ENCODE peak calls at places on chromosomes 12 and 14, in four cellular contexts. One of them, this sample, is unnamed.

GRCh38 chr12:9851050-9851449 is 18.1 kb downstream of the CLEC2B start:
- DNase-seq in brain microvascular endothelial cell: no peak
- DNase-seq in foreskin keratinocyte: no peak
- DNase-seq in pancreas: no peak
- DNase-seq in this sample: no peak

GRCh38 chr12:12715128-12715458 is 2.1 kb upstream of the CDKN1B start:
- DNase-seq in brain microvascular endothelial cell: no peak
- DNase-seq in foreskin keratinocyte: no peak
- DNase-seq in pancreas: no peak
- DNase-seq in this sample: no peak

GRCh38 chr14:50434530-50434929 is 37.8 kb upstream of the CDKL1 start:
- DNase-seq in brain microvascular endothelial cell: no peak
- DNase-seq in foreskin keratinocyte: no peak
- DNase-seq in pancreas: no peak
- DNase-seq in this sample: no peak

GRCh38 chr12:51974646-51975045 is 23.1 kb downstream of the ACVR1B start:
- DNase-seq in brain microvascular endothelial cell: no peak
- DNase-seq in foreskin keratinocyte: no peak
- DNase-seq in pancreas: no peak
- DNase-seq in this sample: no peak

GRCh38 chr14:93648440-93649168 is 139.7 kb downstream of the PRIMA1 start:
- DNase-seq in brain microvascular endothelial cell: peak; percentile 3
- DNase-seq in foreskin keratinocyte: peak; percentile 6
- DNase-seq in pancreas: no peak
- DNase-seq in this sample: peak; percentile 34

GRCh38 chr14:55715889-55716288 is 135.9 kb downstream of the KTN1 start:
- DNase-seq in brain microvascular endothelial cell: peak; percentile 99
- DNase-seq in foreskin keratinocyte: peak; percentile 39
- DNase-seq in pancreas: no peak
- DNase-seq in this sample: no peak

GRCh38 chr14:31486764-31487163 is 1.1 kb downstream of the GPR33 start:
- DNase-seq in brain microvascular endothelial cell: no peak
- DNase-seq in foreskin keratinocyte: no peak
- DNase-seq in pancreas: no peak
- DNase-seq in this sample: no peak

GRCh38 chr12:96051756-96052155 is 16.4 kb upstream of the LTA4H start:
- DNase-seq in brain microvascular endothelial cell: no peak
- DNase-seq in foreskin keratinocyte: no peak
- DNase-seq in pancreas: no peak
- DNase-seq in this sample: no peak

GRCh38 chr12:80862606-80863005 is 75.1 kb downstream of the LIN7A start:
- DNase-seq in brain microvascular endothelial cell: no peak
- DNase-seq in foreskin keratinocyte: peak; percentile 62
- DNase-seq in pancreas: no peak
- DNase-seq in this sample: no peak

GRCh38 chr12:22978962-22979361 is 354.0 kb downstream of the ETNK1 start:
- DNase-seq in brain microvascular endothelial cell: peak; percentile 87
- DNase-seq in foreskin keratinocyte: peak; percentile 96
- DNase-seq in pancreas: no peak
- DNase-seq in this sample: peak; percentile 93

GRCh38 chr12:57340104-57340503 is 89.1 kb upstream of the STAC3 start:
- DNase-seq in brain microvascular endothelial cell: peak; percentile 79
- DNase-seq in foreskin keratinocyte: no peak
- DNase-seq in pancreas: no peak
- DNase-seq in this sample: no peak

GRCh38 chr14:59632381-59632780 is 55.8 kb upstream of the CCDC175 start:
- DNase-seq in brain microvascular endothelial cell: peak; percentile 13
- DNase-seq in foreskin keratinocyte: peak; percentile 9
- DNase-seq in pancreas: no peak
- DNase-seq in this sample: peak; percentile 12

GRCh38 chr12:62600038-62600437 is 133.4 kb downstream of the MON2 start:
- DNase-seq in brain microvascular endothelial cell: no peak
- DNase-seq in foreskin keratinocyte: no peak
- DNase-seq in pancreas: no peak
- DNase-seq in this sample: no peak

GRCh38 chr12:24600996-24601395 is 347.9 kb downstream of the BCAT1 start:
- DNase-seq in brain microvascular endothelial cell: peak; percentile 50
- DNase-seq in foreskin keratinocyte: peak; percentile 87
- DNase-seq in pancreas: no peak
- DNase-seq in this sample: peak; percentile 44

GRCh38 chr12:20483776-20484175 is 115.4 kb downstream of the PDE3A start:
- DNase-seq in brain microvascular endothelial cell: peak; percentile 53
- DNase-seq in foreskin keratinocyte: no peak
- DNase-seq in pancreas: no peak
- DNase-seq in this sample: no peak

GRCh38 chr12:94705656-94706055 is 55.3 kb upstream of the TMCC3 start:
- DNase-seq in brain microvascular endothelial cell: no peak
- DNase-seq in foreskin keratinocyte: no peak
- DNase-seq in pancreas: no peak
- DNase-seq in this sample: no peak

GRCh38 chr12:68767191-68767590 is 21.2 kb downstream of the SLC35E3 start:
- DNase-seq in brain microvascular endothelial cell: no peak
- DNase-seq in foreskin keratinocyte: no peak
- DNase-seq in pancreas: no peak
- DNase-seq in this sample: no peak

GRCh38 chr12:57319678-57320469 is 68.9 kb upstream of the STAC3 start:
- DNase-seq in brain microvascular endothelial cell: no peak
- DNase-seq in foreskin keratinocyte: no peak
- DNase-seq in pancreas: no peak
- DNase-seq in this sample: no peak

GRCh38 chr12:6158749-6159148 is 34.3 kb upstream of the VWF start:
- DNase-seq in brain microvascular endothelial cell: no peak
- DNase-seq in foreskin keratinocyte: no peak
- DNase-seq in pancreas: no peak
- DNase-seq in this sample: no peak
- H3K27ac ChIP-seq in brain microvascular endothelial cell: no peak overlapping the region
- H3K27ac ChIP-seq in foreskin keratinocyte: no peak overlapping the region
- H3K27ac ChIP-seq in pancreas: no peak overlapping the region
- H3K27ac ChIP-seq in this sample: no peak overlapping the region

GRCh38 chr12:70246580-70246979 is 3.3 kb downstream of the CNOT2 start:
- DNase-seq in brain microvascular endothelial cell: no peak
- DNase-seq in foreskin keratinocyte: no peak
- DNase-seq in pancreas: no peak
- DNase-seq in this sample: no peak

GRCh38 chr12:70251226-70251625 is 8.0 kb downstream of the CNOT2 start:
- DNase-seq in brain microvascular endothelial cell: no peak
- DNase-seq in foreskin keratinocyte: no peak
- DNase-seq in pancreas: no peak
- DNase-seq in this sample: no peak

GRCh38 chr12:70249903-70250302 is 6.7 kb downstream of the CNOT2 start:
- DNase-seq in brain microvascular endothelial cell: no peak
- DNase-seq in foreskin keratinocyte: no peak
- DNase-seq in pancreas: no peak
- DNase-seq in this sample: no peak

GRCh38 chr12:70247653-70248199 is 4.5 kb downstream of the CNOT2 start:
- DNase-seq in brain microvascular endothelial cell: no peak
- DNase-seq in foreskin keratinocyte: no peak
- DNase-seq in pancreas: no peak
- DNase-seq in this sample: no peak

DNA sequence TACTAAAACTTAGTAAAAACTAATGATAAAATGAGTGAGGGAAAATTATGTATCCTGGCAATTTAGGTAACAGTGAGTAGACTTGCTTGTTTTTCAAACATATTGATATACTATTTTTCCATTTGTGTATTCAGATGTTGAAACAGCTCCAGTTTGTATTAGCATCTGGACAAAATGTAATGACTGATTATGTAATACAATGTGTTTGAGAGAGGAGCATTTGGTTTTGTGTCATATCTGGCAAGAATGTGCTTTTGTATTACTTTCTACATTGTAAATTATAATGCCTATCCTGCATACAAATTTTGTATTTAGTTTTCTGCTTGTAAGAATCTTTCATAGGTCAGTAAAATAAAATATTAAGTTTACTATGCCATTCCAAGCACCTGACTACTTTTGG is 5.7 kb downstream of the CNOT2 start:
- DNase-seq in brain microvascular endothelial cell: no peak
- DNase-seq in foreskin keratinocyte: no peak
- DNase-seq in pancreas: no peak
- DNase-seq in this sample: no peak
- H3K27ac ChIP-seq in brain microvascular endothelial cell: no peak overlapping the region
- H3K27ac ChIP-seq in foreskin keratinocyte: no peak overlapping the region
- H3K27ac ChIP-seq in pancreas: no peak overlapping the region
- H3K27ac ChIP-seq in this sample: no peak overlapping the region

GRCh38 chr14:65026526-65026925 is 39.8 kb downstream of the FNTB start:
- DNase-seq in brain microvascular endothelial cell: no peak
- DNase-seq in foreskin keratinocyte: peak; percentile 77
- DNase-seq in pancreas: no peak
- DNase-seq in this sample: no peak
- H3K27ac ChIP-seq in brain microvascular endothelial cell: no peak overlapping the region
- H3K27ac ChIP-seq in foreskin keratinocyte: peak overlapping the region; percentile 30
- H3K27ac ChIP-seq in pancreas: no peak overlapping the region
- H3K27ac ChIP-seq in this sample: peak overlapping the region; percentile 21

GRCh38 chr12:121467638-121468403 is 67.9 kb downstream of the RNF34 start:
- DNase-seq in brain microvascular endothelial cell: peak; percentile 6
- DNase-seq in foreskin keratinocyte: no peak
- DNase-seq in pancreas: peak; percentile 78
- DNase-seq in this sample: no peak
- H3K27ac ChIP-seq in brain microvascular endothelial cell: no peak overlapping the region
- H3K27ac ChIP-seq in foreskin keratinocyte: no peak overlapping the region
- H3K27ac ChIP-seq in pancreas: no peak overlapping the region
- H3K27ac ChIP-seq in this sample: peak overlapping the region; percentile 74

GRCh38 chr14:73764406-73764805 is 50.2 kb upstream of the PNMA1 start:
- DNase-seq in brain microvascular endothelial cell: no peak
- DNase-seq in foreskin keratinocyte: no peak
- DNase-seq in pancreas: no peak
- DNase-seq in this sample: no peak
- H3K27ac ChIP-seq in brain microvascular endothelial cell: no peak overlapping the region
- H3K27ac ChIP-seq in foreskin keratinocyte: no peak overlapping the region
- H3K27ac ChIP-seq in pancreas: peak overlapping the region; percentile 56
- H3K27ac ChIP-seq in this sample: peak overlapping the region; percentile 64

GRCh38 chr12:104294845-104295674 is 8.5 kb upstream of the EID3 start:
- DNase-seq in brain microvascular endothelial cell: no peak
- DNase-seq in foreskin keratinocyte: peak; percentile 39
- DNase-seq in pancreas: no peak
- DNase-seq in this sample: no peak
- H3K27ac ChIP-seq in brain microvascular endothelial cell: no peak overlapping the region
- H3K27ac ChIP-seq in foreskin keratinocyte: no peak overlapping the region
- H3K27ac ChIP-seq in pancreas: no peak overlapping the region
- H3K27ac ChIP-seq in this sample: no peak overlapping the region

GRCh38 chr12:110543965-110544364 is 39.2 kb downstream of the PPTC7 start:
- DNase-seq in brain microvascular endothelial cell: no peak
- DNase-seq in foreskin keratinocyte: no peak
- DNase-seq in pancreas: no peak
- DNase-seq in this sample: no peak
- H3K27ac ChIP-seq in brain microvascular endothelial cell: peak overlapping the region; percentile 2
- H3K27ac ChIP-seq in foreskin keratinocyte: peak overlapping the region; percentile 89
- H3K27ac ChIP-seq in pancreas: no peak overlapping the region
- H3K27ac ChIP-seq in this sample: peak overlapping the region; percentile 100

GRCh38 chr14:74349757-74350156 is 1.5 kb downstream of the VRTN start:
- DNase-seq in brain microvascular endothelial cell: no peak
- DNase-seq in foreskin keratinocyte: no peak
- DNase-seq in pancreas: peak; percentile 55
- DNase-seq in this sample: no peak
- H3K27ac ChIP-seq in brain microvascular endothelial cell: no peak overlapping the region
- H3K27ac ChIP-seq in foreskin keratinocyte: no peak overlapping the region
- H3K27ac ChIP-seq in pancreas: no peak overlapping the region
- H3K27ac ChIP-seq in this sample: no peak overlapping the region